ENCODE peak calls at places on chromosome 16, in nine cellular contexts. J, B, L, S, I, E, Q, C and N are unnamed samples.

GRCh38 chr16:71627631-71628236 is 1.8 kb downstream of the MARVELD3 start:
- DNase-seq in J (no peak), B (no peak), L (no peak), S (peak; percentile 33), I (no peak), E (no peak), Q (peak; percentile 31), C (peak; percentile 49), N (no peak)

GRCh38 chr16:68645494-68646388 is 631 bp downstream of the CDH3 start:
- DNase-seq in J (no peak), B (no peak), L (no peak), S (peak; percentile 86), I (no peak), E (no peak), Q (peak; percentile 72), C (peak; percentile 23), N (no peak)

GRCh38 chr16:4489030-4489429 is 12.8 kb downstream of the HMOX2 start:
- DNase-seq in J (peak; percentile 59), B (no peak), L (no peak), S (no peak), I (no peak), E (peak; percentile 95), Q (no peak), C (no peak), N (no peak)

GRCh38 chr16:31129568-31130335 is 5.8 kb downstream of the PRSS8 start:
- DNase-seq in J (no peak), B (no peak), L (no peak), S (no peak), I (no peak), E (no peak), Q (no peak), C (no peak), N (no peak)

GRCh38 chr16:89330177-89330856 is 112.8 kb downstream of the ZNF778 start:
- DNase-seq in J (no peak), B (no peak), L (no peak), S (no peak), I (no peak), E (peak; percentile 94), Q (peak; percentile 4), C (no peak), N (no peak)

GRCh38 chr16:27251561-27252205 is 16.9 kb downstream of the NSMCE1 start:
- DNase-seq in J (no peak), B (no peak), L (peak; percentile 44), S (no peak), I (no peak), E (no peak), Q (no peak), C (no peak), N (no peak)

GRCh38 chr16:4263504-4264436 is 9.1 kb downstream of the TFAP4 start:
- DNase-seq in J (peak; percentile 98), B (no peak), L (no peak), S (peak; percentile 73), I (peak; percentile 15), E (no peak), Q (peak; percentile 86), C (peak; percentile 74), N (no peak)

GRCh38 chr16:68236804-68237242 is 896 bp upstream of the ESRP2 start:
- DNase-seq in J (no peak), B (no peak), L (peak; percentile 31), S (peak; percentile 58), I (no peak), E (no peak), Q (peak; percentile 45), C (no peak), N (no peak)

GRCh38 chr16:89572478-89573205 is 2.9 kb upstream of the CPNE7 start:
- DNase-seq in J (no peak), B (no peak), L (no peak), S (no peak), I (no peak), E (no peak), Q (no peak), C (no peak), N (no peak)

GRCh38 chr16:76214856-76215255 is 62.3 kb upstream of the CNTNAP4 start:
- DNase-seq in J (no peak), B (no peak), L (no peak), S (no peak), I (no peak), E (no peak), Q (no peak), C (no peak), N (no peak)

GRCh38 chr16:79677799-79678525 is 77.4 kb upstream of the MAF start:
- DNase-seq in J (no peak), B (no peak), L (no peak), S (no peak), I (no peak), E (peak; percentile 43), Q (no peak), C (no peak), N (no peak)

GRCh38 chr16:69865701-69866100 is 85.4 kb upstream of the CLEC18A start:
- DNase-seq in J (peak; percentile 11), B (no peak), L (no peak), S (peak; percentile 44), I (no peak), E (peak; percentile 86), Q (no peak), C (no peak), N (no peak)